ENCODE peak calls at places on chromosomes 3 and 15, in seven cellular contexts. B, F, P, I, X, C and R are unnamed samples.
A peak's percentile ranks its signal among the peaks of the same experiment; 100 is the strongest.

GRCh38 chr3:23480324-23480704 is 277.2 kb downstream of the UBE2E2 start:
- DNase-seq in B (no peak), F (no peak), P (no peak), I (no peak), X (no peak), C (no peak), R (no peak)

GRCh38 chr15:101320501-101321052 is 25.5 kb upstream of the SNRPA1 start:
- DNase-seq in B (peak; percentile 34), F (peak; percentile 40), P (peak; percentile 72), I (peak; percentile 86), X (no peak), C (no peak), R (peak; percentile 21)

GRCh38 chr3:113231391-113231790 is 20.0 kb downstream of the BOC start:
- DNase-seq in B (no peak), F (no peak), P (no peak), I (no peak), X (no peak), C (no peak), R (peak; percentile 89)

GRCh38 chr3:102525624-102526023 is 90.8 kb downstream of the ZPLD1 start:
- DNase-seq in B (no peak), F (no peak), P (no peak), I (no peak), X (peak; percentile 2), C (no peak), R (no peak)

GRCh38 chr15:22960126-22960525 is 20.0 kb downstream of the CYFIP1 start:
- DNase-seq in B (no peak), F (no peak), P (no peak), I (no peak), X (no peak), C (no peak), R (no peak)

GRCh38 chr15:61318802-61319201 is 89.7 kb upstream of the RORA start:
- DNase-seq in B (no peak), F (no peak), P (no peak), I (no peak), X (no peak), C (no peak), R (no peak)

GRCh38 chr3:72675243-72675642 is 173.0 kb downstream of the SHQ1 start:
- DNase-seq in B (no peak), F (no peak), P (no peak), I (no peak), X (no peak), C (no peak), R (no peak)

GRCh38 chr15:60695713-60696522 is 217.0 kb upstream of the ICE2 start:
- DNase-seq in B (no peak), F (no peak), P (no peak), I (no peak), X (no peak), C (no peak), R (peak; percentile 20)

GRCh38 chr15:58346361-58346760 is 85.4 kb upstream of the LIPC start:
- DNase-seq in B (no peak), F (no peak), P (peak; percentile 62), I (no peak), X (no peak), C (no peak), R (peak; percentile 45)

GRCh38 chr3:155853214-155854146 is 747 bp downstream of the SLC33A1 start:
- DNase-seq in B (peak; percentile 22), F (peak; percentile 37), P (peak; percentile 60), I (peak; percentile 35), X (no peak), C (no peak), R (no peak)

DNA sequence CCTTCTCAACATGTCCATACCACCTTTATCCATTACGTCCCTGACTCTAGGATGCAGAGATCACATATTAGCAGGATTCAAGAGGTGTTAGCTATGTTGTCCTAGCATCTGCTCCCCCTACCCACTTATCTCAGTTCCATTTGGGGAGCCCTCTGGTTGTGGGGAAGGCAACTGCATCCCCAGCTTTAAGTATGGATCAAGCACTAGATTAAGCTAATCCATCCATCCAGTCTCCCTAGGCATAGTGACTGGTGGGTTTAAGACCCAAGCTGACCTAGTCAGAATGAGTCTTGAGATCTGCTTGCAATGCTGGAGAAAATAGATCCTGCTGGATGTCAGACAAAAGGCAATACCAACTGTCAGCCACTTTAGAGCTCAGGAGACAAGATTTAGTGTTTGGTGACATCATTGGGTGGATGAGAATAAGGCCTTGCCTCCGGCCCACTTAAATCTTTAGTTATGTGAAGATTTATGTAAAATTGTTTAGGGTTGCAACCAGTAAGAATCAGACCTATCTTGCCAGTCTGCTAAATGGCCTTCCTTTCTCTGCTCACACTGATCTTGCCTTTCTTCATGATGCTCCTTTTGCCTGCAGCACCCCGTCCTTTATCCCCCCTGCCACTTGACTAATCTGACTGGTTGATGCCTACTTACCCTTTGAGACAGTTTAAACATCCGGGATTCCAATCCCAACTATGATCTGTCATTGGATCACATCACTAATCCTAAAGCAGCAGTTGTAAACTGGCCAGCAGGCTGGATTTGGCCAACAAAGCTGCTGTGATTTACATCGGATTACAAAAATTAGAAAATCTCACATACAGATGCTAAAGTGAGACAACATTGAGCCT is 2.1 kb upstream of the ISY1 start:
- DNase-seq in B (no peak), F (no peak), P (peak; percentile 63), I (peak; percentile 82), X (no peak), C (peak; percentile 32), R (no peak)
- TF ChIP-seq CTCF in B (no peak), F (no peak), P (peak; percentile 42), I (peak; percentile 67), X (peak; percentile 35), C (peak; percentile 30), R (peak; percentile 42)

DNA sequence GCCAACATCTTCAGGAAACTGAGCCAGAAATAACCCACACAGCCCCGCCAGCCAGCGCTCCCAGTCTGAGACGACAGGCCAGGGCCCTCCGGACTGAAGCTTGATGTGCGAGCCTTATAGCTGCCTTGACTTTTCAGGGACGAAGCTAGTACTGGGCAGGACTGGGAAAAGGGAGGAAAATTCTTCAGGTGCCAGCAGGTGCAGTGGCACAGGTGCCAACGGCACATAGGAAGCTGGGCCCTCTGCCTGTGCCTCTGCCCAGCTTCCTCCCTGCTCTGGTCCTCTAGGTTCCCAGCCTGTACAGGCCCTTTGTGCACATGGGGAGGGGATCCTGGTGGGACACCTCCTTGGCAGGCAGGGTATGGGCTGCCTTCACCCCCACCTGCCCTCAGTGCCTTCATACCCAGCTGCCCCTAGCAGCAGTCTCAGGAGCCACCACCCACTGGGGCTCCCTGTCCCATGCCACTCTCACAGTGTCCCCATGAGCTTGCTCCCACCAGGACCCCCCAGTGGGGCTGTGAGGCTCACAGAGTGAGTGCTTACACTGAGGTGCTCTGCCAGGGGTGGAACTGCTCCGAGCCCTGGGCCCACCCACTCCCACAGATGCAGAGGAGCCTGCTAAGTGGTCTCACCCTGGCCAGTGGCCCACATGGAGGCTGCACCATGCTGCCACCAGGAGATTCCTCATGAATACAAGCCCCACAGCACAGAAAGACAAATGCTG is 61.0 kb downstream of the DNAJB8 start:
- DNase-seq in B (no peak), F (no peak), P (no peak), I (no peak), X (no peak), C (no peak), R (no peak)
- H3K4me3 ChIP-seq in B (no peak overlapping the region), F (no peak overlapping the region), P (no peak overlapping the region), I (no peak overlapping the region), X (no peak overlapping the region), C (no peak overlapping the region), R (no peak overlapping the region)

GRCh38 chr3:62277470-62277869 is 95.9 kb downstream of the FEZF2 start:
- DNase-seq in B (no peak), F (no peak), P (no peak), I (no peak), X (no peak), C (peak; percentile 35), R (no peak)

GRCh38 chr3:62277986-62278385 is 95.4 kb downstream of the FEZF2 start:
- DNase-seq in B (no peak), F (no peak), P (no peak), I (no peak), X (no peak), C (no peak), R (no peak)
- H3K36me3 ChIP-seq in B (peaks cover 85% of the 10 kb centered on the region), F (peaks cover 52% of the 10 kb centered on the region), P (no peaks in the 10 kb centered on the region), I (peaks cover 40% of the 10 kb centered on the region), X (no peaks in the 10 kb centered on the region), C (peaks cover 25% of the 10 kb centered on the region), R (no peaks in the 10 kb centered on the region)

GRCh38 chr15:63157891-63158431 is 684 bp upstream of the RPS27L start:
- DNase-seq in B (peak; percentile 28), F (peak; percentile 74), P (peak; percentile 84), I (peak; percentile 76), X (no peak), C (peak; percentile 80), R (peak; percentile 43)
- TF ChIP-seq CTCF in B (peak; percentile 38), F (no peak), P (no peak), I (peak; percentile 14), X (peak; percentile 7), C (peak; percentile 41), R (peak; percentile 14)

DNA sequence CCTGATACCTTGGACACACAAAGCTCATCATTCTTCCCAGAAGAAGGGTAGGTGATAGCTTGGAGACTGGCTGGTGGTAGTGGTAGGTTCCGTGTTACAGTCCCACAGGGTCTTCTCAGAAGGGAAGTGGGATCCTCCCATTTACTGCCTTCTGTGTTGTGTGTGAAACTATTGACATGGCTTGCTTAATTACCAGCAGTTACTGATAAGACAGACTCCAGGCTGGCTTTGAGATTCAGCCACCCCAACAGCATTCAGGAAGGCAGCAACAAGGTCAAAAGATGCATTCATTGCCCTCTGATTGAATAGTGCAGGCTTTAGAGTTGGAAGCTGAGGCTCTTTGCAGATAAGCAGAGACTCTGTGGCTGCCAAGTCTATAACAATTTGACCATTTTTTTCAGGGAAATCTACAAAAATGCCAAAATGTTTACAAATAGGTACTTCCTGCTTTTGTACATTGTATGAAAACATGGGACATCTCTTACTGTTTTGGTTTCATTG is 7.7 kb downstream of the ARNT2 start:
- DNase-seq in B (no peak), F (no peak), P (no peak), I (no peak), X (no peak), C (no peak), R (no peak)
- H3K4me3 ChIP-seq in B (no peak overlapping the region), F (no peak overlapping the region), P (no peak overlapping the region), I (no peak overlapping the region), X (no peak overlapping the region), C (no peak overlapping the region), R (no peak overlapping the region)

DNA sequence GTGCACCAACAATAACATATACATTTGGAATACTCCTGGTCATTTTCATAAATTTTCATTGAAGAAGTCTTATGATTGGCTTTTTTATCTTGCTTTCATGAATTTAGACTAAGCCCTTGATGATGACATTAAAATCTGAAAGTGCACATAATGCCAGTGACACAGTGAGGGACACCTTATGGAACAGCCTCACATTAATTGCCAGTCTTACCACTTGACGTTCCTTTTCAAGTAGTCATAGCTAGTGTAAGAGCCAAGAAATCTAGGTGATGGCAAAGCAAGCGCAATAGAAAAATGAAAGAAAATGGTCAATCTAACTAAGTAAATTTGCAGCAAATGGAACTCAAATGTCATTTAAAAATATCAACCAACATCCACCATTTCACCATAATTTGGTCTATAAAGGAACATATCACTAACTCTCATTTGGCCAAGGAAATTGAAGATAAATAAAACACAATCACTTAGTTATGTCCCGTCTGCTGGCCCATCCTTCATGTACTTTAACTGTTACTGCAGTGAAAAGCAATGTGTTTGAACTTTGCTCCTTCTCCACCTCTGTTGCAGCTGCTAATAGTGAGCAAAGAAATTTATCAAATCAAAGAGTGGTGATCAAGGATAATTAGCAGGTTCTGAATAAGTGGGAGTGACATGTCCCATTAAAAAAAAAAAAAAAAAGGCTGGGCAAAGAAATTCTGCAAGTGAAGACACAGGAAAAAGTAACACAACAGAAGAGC is 110.0 kb downstream of the TJP1 start:
- DNase-seq in B (no peak), F (no peak), P (no peak), I (no peak), X (no peak), C (no peak), R (no peak)
- H3K36me3 ChIP-seq in B (peaks cover 97% of the 10 kb centered on the region), F (peaks cover 76% of the 10 kb centered on the region), P (peaks cover 34% of the 10 kb centered on the region), I (peaks cover 88% of the 10 kb centered on the region), X (no peaks in the 10 kb centered on the region), C (peaks cover 73% of the 10 kb centered on the region), R (peaks cover 17% of the 10 kb centered on the region)